ENCODE peak calls at places on chromosomes 16 and 17, in ten cellular contexts. One of them, this sample, is unnamed.

GRCh38 chr17:45428050-45428953 is 4.4 kb downstream of the ARHGAP27 start:
- DNase-seq in GM13976: peak
- DNase-seq in RWPE1: peak
- DNase-seq in keratinocyte: no peak
- DNase-seq in glutamatergic neuron: peak
- DNase-seq in tibial artery: peak
- DNase-seq in fibroblast of pulmonary artery: peak
- DNase-seq in cardiac muscle cell: peak
- DNase-seq in nephron progenitor cell: peak
- DNase-seq in esophagus muscularis mucosa: no peak
- DNase-seq in this sample: peak

GRCh38 chr16:16857603-16858283 is 478.8 kb downstream of the NPIPA7 start:
- DNase-seq in GM13976: no peak
- DNase-seq in RWPE1: no peak
- DNase-seq in keratinocyte: no peak
- DNase-seq in glutamatergic neuron: no peak
- DNase-seq in tibial artery: no peak
- DNase-seq in fibroblast of pulmonary artery: no peak
- DNase-seq in cardiac muscle cell: no peak
- DNase-seq in nephron progenitor cell: no peak
- DNase-seq in esophagus muscularis mucosa: no peak
- DNase-seq in this sample: no peak

GRCh38 chr16:14354561-14355351 is 275.3 kb downstream of the PARN start:
- DNase-seq in GM13976: peak
- DNase-seq in RWPE1: no peak
- DNase-seq in keratinocyte: no peak
- DNase-seq in glutamatergic neuron: no peak
- DNase-seq in tibial artery: no peak
- DNase-seq in fibroblast of pulmonary artery: peak
- DNase-seq in cardiac muscle cell: peak
- DNase-seq in nephron progenitor cell: no peak
- DNase-seq in esophagus muscularis mucosa: no peak
- DNase-seq in this sample: no peak

GRCh38 chr17:59716427-59716826 is 9.0 kb downstream of the VMP1 start:
- DNase-seq in GM13976: no peak
- DNase-seq in RWPE1: no peak
- DNase-seq in keratinocyte: no peak
- DNase-seq in glutamatergic neuron: no peak
- DNase-seq in tibial artery: no peak
- DNase-seq in fibroblast of pulmonary artery: no peak
- DNase-seq in cardiac muscle cell: no peak
- DNase-seq in nephron progenitor cell: no peak
- DNase-seq in esophagus muscularis mucosa: no peak
- DNase-seq in this sample: no peak

GRCh38 chr17:81952792-81953228 is 5.8 kb upstream of the MYADML2 start:
- DNase-seq in GM13976: no peak
- DNase-seq in RWPE1: no peak
- DNase-seq in keratinocyte: no peak
- DNase-seq in glutamatergic neuron: no peak
- DNase-seq in tibial artery: no peak
- DNase-seq in fibroblast of pulmonary artery: no peak
- DNase-seq in cardiac muscle cell: no peak
- DNase-seq in nephron progenitor cell: no peak
- DNase-seq in esophagus muscularis mucosa: no peak
- DNase-seq in this sample: no peak

GRCh38 chr17:38705523-38705802 is 390 bp downstream of the MLLT6 start:
- DNase-seq in GM13976: peak
- DNase-seq in RWPE1: no peak
- DNase-seq in keratinocyte: no peak
- DNase-seq in glutamatergic neuron: peak
- DNase-seq in tibial artery: no peak
- DNase-seq in fibroblast of pulmonary artery: no peak
- DNase-seq in cardiac muscle cell: no peak
- DNase-seq in nephron progenitor cell: no peak
- DNase-seq in esophagus muscularis mucosa: no peak
- DNase-seq in this sample: no peak

GRCh38 chr16:82542714-82543113 is 84.1 kb upstream of the CDH13 start:
- DNase-seq in GM13976: no peak
- DNase-seq in RWPE1: no peak
- DNase-seq in keratinocyte: no peak
- DNase-seq in glutamatergic neuron: no peak
- DNase-seq in tibial artery: no peak
- DNase-seq in fibroblast of pulmonary artery: no peak
- DNase-seq in cardiac muscle cell: no peak
- DNase-seq in nephron progenitor cell: no peak
- DNase-seq in esophagus muscularis mucosa: peak
- DNase-seq in this sample: no peak

GRCh38 chr17:75691371-75692290 is 24.5 kb downstream of the SAP30BP start:
- DNase-seq in GM13976: no peak
- DNase-seq in RWPE1: no peak
- DNase-seq in keratinocyte: peak
- DNase-seq in glutamatergic neuron: no peak
- DNase-seq in tibial artery: no peak
- DNase-seq in fibroblast of pulmonary artery: no peak
- DNase-seq in cardiac muscle cell: peak
- DNase-seq in nephron progenitor cell: no peak
- DNase-seq in esophagus muscularis mucosa: no peak
- DNase-seq in this sample: no peak

GRCh38 chr17:2964831-2965230 is 98.6 kb downstream of the OR1D5 start:
- DNase-seq in GM13976: no peak
- DNase-seq in RWPE1: no peak
- DNase-seq in keratinocyte: no peak
- DNase-seq in glutamatergic neuron: no peak
- DNase-seq in tibial artery: no peak
- DNase-seq in fibroblast of pulmonary artery: no peak
- DNase-seq in cardiac muscle cell: no peak
- DNase-seq in nephron progenitor cell: no peak
- DNase-seq in esophagus muscularis mucosa: peak
- DNase-seq in this sample: no peak

GRCh38 chr17:51079049-51079448 is 41.6 kb downstream of the SPAG9 start:
- DNase-seq in GM13976: no peak
- DNase-seq in RWPE1: peak
- DNase-seq in keratinocyte: no peak
- DNase-seq in glutamatergic neuron: no peak
- DNase-seq in tibial artery: no peak
- DNase-seq in fibroblast of pulmonary artery: peak
- DNase-seq in cardiac muscle cell: peak
- DNase-seq in nephron progenitor cell: no peak
- DNase-seq in esophagus muscularis mucosa: no peak
- DNase-seq in this sample: no peak

GRCh38 chr16:76081936-76082335 is 195.3 kb upstream of the CNTNAP4 start:
- DNase-seq in GM13976: no peak
- DNase-seq in RWPE1: no peak
- DNase-seq in keratinocyte: no peak
- DNase-seq in glutamatergic neuron: no peak
- DNase-seq in tibial artery: no peak
- DNase-seq in fibroblast of pulmonary artery: no peak
- DNase-seq in cardiac muscle cell: no peak
- DNase-seq in nephron progenitor cell: no peak
- DNase-seq in esophagus muscularis mucosa: no peak
- DNase-seq in this sample: no peak

GRCh38 chr17:45367216-45367615 is 50.4 kb upstream of the MAP3K14 start:
- DNase-seq in GM13976: no peak
- DNase-seq in RWPE1: no peak
- DNase-seq in keratinocyte: no peak
- DNase-seq in glutamatergic neuron: no peak
- DNase-seq in tibial artery: no peak
- DNase-seq in fibroblast of pulmonary artery: no peak
- DNase-seq in cardiac muscle cell: no peak
- DNase-seq in nephron progenitor cell: no peak
- DNase-seq in esophagus muscularis mucosa: peak
- DNase-seq in this sample: no peak

GRCh38 chr17:64270885-64271284 is 7.8 kb upstream of the TEX2 start:
- DNase-seq in GM13976: peak
- DNase-seq in RWPE1: no peak
- DNase-seq in keratinocyte: no peak
- DNase-seq in glutamatergic neuron: no peak
- DNase-seq in tibial artery: no peak
- DNase-seq in fibroblast of pulmonary artery: no peak
- DNase-seq in cardiac muscle cell: no peak
- DNase-seq in nephron progenitor cell: no peak
- DNase-seq in esophagus muscularis mucosa: no peak
- DNase-seq in this sample: no peak

GRCh38 chr17:45073414-45074070 is 12.4 kb downstream of the NMT1 start:
- DNase-seq in GM13976: no peak
- DNase-seq in RWPE1: no peak
- DNase-seq in keratinocyte: no peak
- DNase-seq in glutamatergic neuron: no peak
- DNase-seq in tibial artery: peak
- DNase-seq in fibroblast of pulmonary artery: peak
- DNase-seq in cardiac muscle cell: peak
- DNase-seq in nephron progenitor cell: no peak
- DNase-seq in esophagus muscularis mucosa: no peak
- DNase-seq in this sample: no peak

GRCh38 chr16:88130016-88130415 is 178.8 kb downstream of the BANP start:
- DNase-seq in GM13976: no peak
- DNase-seq in RWPE1: no peak
- DNase-seq in keratinocyte: no peak
- DNase-seq in glutamatergic neuron: no peak
- DNase-seq in tibial artery: no peak
- DNase-seq in fibroblast of pulmonary artery: no peak
- DNase-seq in cardiac muscle cell: no peak
- DNase-seq in nephron progenitor cell: no peak
- DNase-seq in esophagus muscularis mucosa: no peak
- DNase-seq in this sample: no peak

GRCh38 chr16:6548507-6548906 is 784.1 kb upstream of the RBFOX1 start:
- DNase-seq in GM13976: no peak
- DNase-seq in RWPE1: no peak
- DNase-seq in keratinocyte: no peak
- DNase-seq in glutamatergic neuron: no peak
- DNase-seq in tibial artery: no peak
- DNase-seq in fibroblast of pulmonary artery: no peak
- DNase-seq in cardiac muscle cell: no peak
- DNase-seq in nephron progenitor cell: no peak
- DNase-seq in esophagus muscularis mucosa: no peak
- DNase-seq in this sample: no peak

GRCh38 chr16:69327585-69328310 is 2.6 kb downstream of the PDF start:
- DNase-seq in GM13976: no peak
- DNase-seq in RWPE1: no peak
- DNase-seq in keratinocyte: no peak
- DNase-seq in glutamatergic neuron: no peak
- DNase-seq in tibial artery: peak
- DNase-seq in fibroblast of pulmonary artery: no peak
- DNase-seq in cardiac muscle cell: no peak
- DNase-seq in nephron progenitor cell: no peak
- DNase-seq in esophagus muscularis mucosa: no peak
- DNase-seq in this sample: no peak

GRCh38 chr17:57468932-57469775 is 212.8 kb downstream of the MSI2 start:
- DNase-seq in GM13976: peak
- DNase-seq in RWPE1: no peak
- DNase-seq in keratinocyte: no peak
- DNase-seq in glutamatergic neuron: no peak
- DNase-seq in tibial artery: no peak
- DNase-seq in fibroblast of pulmonary artery: no peak
- DNase-seq in cardiac muscle cell: no peak
- DNase-seq in nephron progenitor cell: no peak
- DNase-seq in esophagus muscularis mucosa: no peak
- DNase-seq in this sample: no peak

GRCh38 chr17:44210342-44211192 is 8.9 kb downstream of the UBTF start:
- DNase-seq in GM13976: peak
- DNase-seq in RWPE1: peak
- DNase-seq in keratinocyte: no peak
- DNase-seq in glutamatergic neuron: peak
- DNase-seq in tibial artery: peak
- DNase-seq in fibroblast of pulmonary artery: peak
- DNase-seq in cardiac muscle cell: peak
- DNase-seq in nephron progenitor cell: peak
- DNase-seq in esophagus muscularis mucosa: no peak
- DNase-seq in this sample: no peak

GRCh38 chr16:60755907-60756306 is 1280.3 kb downstream of the CDH8 start:
- DNase-seq in GM13976: no peak
- DNase-seq in RWPE1: no peak
- DNase-seq in keratinocyte: no peak
- DNase-seq in glutamatergic neuron: no peak
- DNase-seq in tibial artery: no peak
- DNase-seq in fibroblast of pulmonary artery: no peak
- DNase-seq in cardiac muscle cell: no peak
- DNase-seq in nephron progenitor cell: no peak
- DNase-seq in esophagus muscularis mucosa: no peak
- DNase-seq in this sample: no peak
- TF ChIP-seq CTCF in GM13976: no peak
- TF ChIP-seq CTCF in RWPE1: no peak
- TF ChIP-seq CTCF in keratinocyte: peak
- TF ChIP-seq CTCF in glutamatergic neuron: no peak
- TF ChIP-seq CTCF in tibial artery: no peak
- TF ChIP-seq CTCF in fibroblast of pulmonary artery: no peak
- TF ChIP-seq CTCF in cardiac muscle cell: no peak
- TF ChIP-seq CTCF in nephron progenitor cell: no peak
- TF ChIP-seq CTCF in esophagus muscularis mucosa: no peak
- TF ChIP-seq CTCF in this sample: no peak

GRCh38 chr16:13120091-13120490 is 218.7 kb downstream of the SHISA9 start:
- DNase-seq in GM13976: no peak
- DNase-seq in RWPE1: no peak
- DNase-seq in keratinocyte: no peak
- DNase-seq in glutamatergic neuron: no peak
- DNase-seq in tibial artery: no peak
- DNase-seq in fibroblast of pulmonary artery: no peak
- DNase-seq in cardiac muscle cell: no peak
- DNase-seq in nephron progenitor cell: no peak
- DNase-seq in esophagus muscularis mucosa: no peak
- DNase-seq in this sample: no peak
- TF ChIP-seq CTCF in GM13976: no peak
- TF ChIP-seq CTCF in RWPE1: no peak
- TF ChIP-seq CTCF in keratinocyte: no peak
- TF ChIP-seq CTCF in glutamatergic neuron: no peak
- TF ChIP-seq CTCF in tibial artery: no peak
- TF ChIP-seq CTCF in fibroblast of pulmonary artery: no peak
- TF ChIP-seq CTCF in cardiac muscle cell: no peak
- TF ChIP-seq CTCF in nephron progenitor cell: no peak
- TF ChIP-seq CTCF in esophagus muscularis mucosa: no peak
- TF ChIP-seq CTCF in this sample: no peak

GRCh38 chr16:68084504-68085258 is 489 bp upstream of the NFATC3 start:
- DNase-seq in GM13976: peak
- DNase-seq in RWPE1: peak
- DNase-seq in keratinocyte: no peak
- DNase-seq in glutamatergic neuron: peak
- DNase-seq in tibial artery: peak
- DNase-seq in fibroblast of pulmonary artery: peak
- DNase-seq in cardiac muscle cell: peak
- DNase-seq in nephron progenitor cell: peak
- DNase-seq in esophagus muscularis mucosa: peak
- DNase-seq in this sample: peak
- TF ChIP-seq CTCF in GM13976: peak
- TF ChIP-seq CTCF in RWPE1: peak
- TF ChIP-seq CTCF in keratinocyte: no peak
- TF ChIP-seq CTCF in glutamatergic neuron: no peak
- TF ChIP-seq CTCF in tibial artery: peak
- TF ChIP-seq CTCF in fibroblast of pulmonary artery: no peak
- TF ChIP-seq CTCF in cardiac muscle cell: no peak
- TF ChIP-seq CTCF in nephron progenitor cell: no peak
- TF ChIP-seq CTCF in esophagus muscularis mucosa: no peak
- TF ChIP-seq CTCF in this sample: no peak

DNA sequence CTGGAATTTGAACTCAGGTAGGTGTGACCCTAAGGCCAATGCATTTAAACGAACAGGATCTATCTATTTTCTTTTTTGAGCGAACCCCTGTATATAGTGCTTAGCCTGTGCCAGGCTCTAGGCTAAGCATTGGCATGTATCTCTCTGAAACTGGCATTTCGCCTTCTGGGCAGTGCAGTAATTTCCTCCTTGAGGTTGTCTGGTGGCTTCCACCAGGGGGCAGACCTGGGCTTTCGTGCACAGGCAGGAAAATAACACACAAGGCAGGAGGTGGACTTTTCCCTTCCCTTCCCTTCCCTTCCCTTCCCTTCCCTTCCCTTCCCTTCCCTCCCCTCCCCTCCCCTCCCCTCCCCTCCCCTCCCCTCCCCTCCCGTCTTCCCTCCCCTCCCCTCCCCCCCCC is 34.4 kb upstream of the PRKCB start:
- DNase-seq in GM13976: peak
- DNase-seq in RWPE1: peak
- DNase-seq in keratinocyte: no peak
- DNase-seq in glutamatergic neuron: peak
- DNase-seq in tibial artery: peak
- DNase-seq in fibroblast of pulmonary artery: peak
- DNase-seq in cardiac muscle cell: peak
- DNase-seq in nephron progenitor cell: peak
- DNase-seq in esophagus muscularis mucosa: no peak
- DNase-seq in this sample: peak
- TF ChIP-seq CTCF in GM13976: peak
- TF ChIP-seq CTCF in RWPE1: peak
- TF ChIP-seq CTCF in keratinocyte: peak
- TF ChIP-seq CTCF in glutamatergic neuron: peak
- TF ChIP-seq CTCF in tibial artery: peak
- TF ChIP-seq CTCF in fibroblast of pulmonary artery: peak
- TF ChIP-seq CTCF in cardiac muscle cell: peak
- TF ChIP-seq CTCF in nephron progenitor cell: peak
- TF ChIP-seq CTCF in esophagus muscularis mucosa: peak
- TF ChIP-seq CTCF in this sample: peak

This sample was measured in Calu3.